ENCODE peak calls at places on chromosome X, in seven cellular contexts. M is psoas muscle; G is sigmoid colon; C is left colon; B is fibroblast of lung; R is stimulated activated CD8-positive, alpha-beta memory T cell treated with anti-CD3 and anti-CD28 coated beads, Interleukin-4, amount 100 ng/mL, for 1 hour; O is Right ventricle myocardium inferior. D is an unnamed sample.

GRCh38 chrX:8919801-8920200 is 114.1 kb downstream of the FAM9B start:
- DNase-seq in M (no peak), G (no peak), C (no peak), B (no peak), R (no peak), O (no peak), D (no peak)

GRCh38 chrX:39226307-39226706 is 425.0 kb downstream of the MID1IP1 start:
- DNase-seq in M (no peak), G (no peak), C (peak), B (no peak), R (no peak), O (no peak), D (no peak)

GRCh38 chrX:18252644-18253359 is 32.1 kb upstream of the BEND2 start:
- DNase-seq in M (no peak), G (no peak), C (no peak), B (no peak), R (no peak), O (no peak), D (no peak)

GRCh38 chrX:153766098-153766817 is 2.2 kb downstream of the PLXNB3 start:
- DNase-seq in M (peak), G (peak), C (peak), B (peak), R (no peak), O (no peak), D (no peak)

GRCh38 chrX:97199501-97199900 is 315.8 kb downstream of the RPA4 start:
- DNase-seq in M (no peak), G (no peak), C (no peak), B (no peak), R (no peak), O (no peak), D (no peak)

GRCh38 chrX:155148724-155149537 is 67.3 kb upstream of the VBP1 start:
- DNase-seq in M (no peak), G (no peak), C (no peak), B (no peak), R (no peak), O (no peak), D (no peak)

GRCh38 chrX:149638860-149639259 is 7.3 kb upstream of the TMEM185A start:
- DNase-seq in M (no peak), G (no peak), C (no peak), B (peak), R (no peak), O (no peak), D (no peak)

GRCh38 chrX:95718746-95719145 is 965.9 kb upstream of the DIAPH2 start:
- DNase-seq in M (no peak), G (no peak), C (no peak), B (no peak), R (no peak), O (no peak), D (no peak)

GRCh38 chrX:43644124-43644701 is 11.9 kb upstream of the MAOA start:
- DNase-seq in M (no peak), G (no peak), C (no peak), B (peak), R (no peak), O (no peak), D (no peak)

GRCh38 chrX:41885724-41886123 is 37.6 kb downstream of the CASK start:
- DNase-seq in M (no peak), G (no peak), C (no peak), B (no peak), R (no peak), O (no peak), D (no peak)

GRCh38 chrX:42839632-42840031 is 61.7 kb upstream of the PPP1R2C start:
- DNase-seq in M (no peak), G (no peak), C (no peak), B (no peak), R (no peak), O (no peak), D (no peak)

GRCh38 chrX:28189011-28189410 is 207.8 kb upstream of the DCAF8L1 start:
- DNase-seq in M (no peak), G (no peak), C (no peak), B (peak), R (no peak), O (no peak), D (no peak)

GRCh38 chrX:46913710-46914109 is 1.5 kb downstream of the JADE3 start:
- DNase-seq in M (no peak), G (no peak), C (no peak), B (peak), R (no peak), O (no peak), D (no peak)

GRCh38 chrX:153502131-153502530 is 7.4 kb downstream of the BGN start:
- DNase-seq in M (no peak), G (no peak), C (no peak), B (no peak), R (no peak), O (no peak), D (no peak)

GRCh38 chrX:118603981-118604380 is 108.4 kb downstream of the DOCK11 start:
- DNase-seq in M (peak), G (peak), C (no peak), B (peak), R (no peak), O (no peak), D (no peak)

GRCh38 chrX:27591938-27592337 is 1.8 kb downstream of the DCAF8L2 start:
- DNase-seq in M (no peak), G (no peak), C (no peak), B (no peak), R (no peak), O (no peak), D (no peak)

GRCh38 chrX:47514553-47515235 is 31.7 kb upstream of the ZNF41 start:
- DNase-seq in M (no peak), G (no peak), C (no peak), B (peak), R (no peak), O (no peak), D (no peak)

GRCh38 chrX:18707442-18708049 is at the start of gene PPEF1:
- DNase-seq in M (no peak), G (no peak), C (no peak), B (no peak), R (no peak), O (no peak), D (no peak)

GRCh38 chrX:3501833-3502535 is 155.5 kb upstream of the MXRA5 start:
- DNase-seq in M (no peak), G (no peak), C (no peak), B (peak), R (no peak), O (no peak), D (no peak)